ENCODE peak calls at places on chromosomes 6 and 20, in seven cellular contexts. T, J, C, V, N, O and F are unnamed samples.

GRCh38 chr6:71887006-71887743 is 825 bp downstream of the RIMS1 start:
- DNase-seq in C (no peak), O (no peak), J (no peak), V (no peak), T (no peak), N (no peak), F (no peak)

GRCh38 chr6:132446136-132446535 is 44.9 kb upstream of the MOXD1 start:
- DNase-seq in O (no peak), C (no peak), T (no peak), N (no peak), V (no peak), J (no peak), F (no peak)

GRCh38 chr6:36200998-36201596 is 4.6 kb downstream of the BRPF3 start:
- DNase-seq in O (no peak), C (no peak), T (no peak), V (no peak), N (no peak), J (no peak), F (no peak)

GRCh38 chr6:162153120-162153519 is 574.4 kb downstream of the PRKN start:
- DNase-seq in T (no peak), O (no peak), N (no peak), V (no peak), J (no peak), C (no peak), F (no peak)

GRCh38 chr20:38447931-38448675 is 13.0 kb upstream of the SNHG17 start:
- DNase-seq in C (no peak), T (no peak), N (no peak), J (no peak), O (no peak), V (no peak), F (no peak)

GRCh38 chr6:14709066-14709670 is 536.7 kb upstream of the JARID2 start:
- DNase-seq in O (no peak), C (no peak), V (no peak), J (peak), N (no peak), T (no peak), F (no peak)

GRCh38 chr6:17585766-17586502 is 14.2 kb upstream of the FAM8A1 start:
- DNase-seq in J (no peak), T (no peak), O (no peak), N (no peak), C (no peak), V (no peak), F (no peak)

GRCh38 chr20:33556237-33556636 is 66.3 kb downstream of the CBFA2T2 start:
- DNase-seq in V (no peak), N (no peak), O (no peak), J (no peak), C (no peak), T (no peak), F (no peak)

GRCh38 chr20:50265245-50265946 is 74.8 kb downstream of the CEBPB start:
- DNase-seq in J (no peak), V (no peak), T (no peak), N (no peak), O (no peak), C (no peak), F (no peak)

GRCh38 chr6:38396209-38396608 is 243.5 kb downstream of the BTBD9 start:
- DNase-seq in T (no peak), J (no peak), V (no peak), C (no peak), N (no peak), O (no peak), F (no peak)

GRCh38 chr6:1393641-1394283 is 4.4 kb downstream of the FOXF2 start:
- DNase-seq in C (no peak), N (no peak), J (no peak), V (no peak), O (no peak), T (no peak), F (no peak)

GRCh38 chr6:86937219-86938079 is at the start of gene HTR1E:
- DNase-seq in N (no peak), O (peak), J (peak), T (no peak), V (no peak), C (no peak), F (no peak)

GRCh38 chr6:151022492-151022891 is 157.0 kb downstream of the MTHFD1L start:
- DNase-seq in O (no peak), J (no peak), C (no peak), V (no peak), T (no peak), N (no peak), F (no peak)

GRCh38 chr6:30591008-30591407 is 19.8 kb downstream of the ABCF1 start:
- DNase-seq in O (peak), N (no peak), V (no peak), T (no peak), J (peak), C (peak), F (peak)

GRCh38 chr6:42229720-42230119 is 12.1 kb upstream of the MRPS10 start:
- DNase-seq in O (no peak), C (no peak), N (no peak), T (no peak), J (no peak), V (no peak), F (no peak)

GRCh38 chr20:1933465-1933870 is 38.3 kb downstream of the SIRPA start:
- DNase-seq in V (peak), O (peak), N (peak), C (no peak), T (peak), J (peak), F (no peak)

GRCh38 chr20:8131598-8132014 is 460 bp upstream of the PLCB1 start:
- DNase-seq in N (no peak), O (peak), J (peak), C (no peak), V (no peak), T (no peak), F (no peak)

GRCh38 chr6:77462359-77463307 is 658 bp downstream of the HTR1B start:
- DNase-seq in J (no peak), C (no peak), N (no peak), O (no peak), V (peak), T (no peak), F (no peak)

GRCh38 chr6:45419574-45420082 is 41.9 kb upstream of the SUPT3H start:
- DNase-seq in N (peak), J (no peak), C (no peak), V (peak), T (peak), O (no peak), F (no peak)

GRCh38 chr6:40456390-40457013 is 130.7 kb downstream of the LRFN2 start:
- DNase-seq in T (no peak), J (no peak), N (no peak), C (no peak), O (no peak), V (no peak), F (no peak)

GRCh38 chr6:43269273-43270007 is 26.2 kb downstream of the TTBK1 start:
- DNase-seq in T (peak), C (no peak), N (no peak), V (no peak), O (no peak), J (no peak), F (no peak)

GRCh38 chr20:59749293-59749680 is 144.9 kb downstream of the PHACTR3 start:
- DNase-seq in T (no peak), V (no peak), J (peak), C (no peak), N (peak), O (peak), F (no peak)

GRCh38 chr6:167676666-167677421 is 149.9 kb upstream of the AFDN start:
- DNase-seq in C (no peak), O (no peak), T (peak), V (peak), J (no peak), N (no peak), F (no peak)

GRCh38 chr20:63322923-63323253 is 29.9 kb downstream of the COL20A1 start:
- DNase-seq in N (no peak), O (no peak), J (no peak), V (no peak), C (no peak), T (no peak), F (no peak)

GRCh38 chr20:13984211-13984610 is 6.2 kb downstream of the SEL1L2 start:
- DNase-seq in N (no peak), C (no peak), O (no peak), T (no peak), V (no peak), J (no peak), F (no peak)

GRCh38 chr6:170178561-170179477 is 112.1 kb downstream of the DLL1 start:
- DNase-seq in T (no peak), N (peak), C (no peak), O (peak), V (no peak), J (peak), F (no peak)

GRCh38 chr6:119077643-119078448 is 618 bp downstream of the FAM184A start:
- DNase-seq in O (peak), V (peak), T (peak), J (no peak), N (peak), C (no peak), F (no peak)
- H3K4me3 ChIP-seq in O (peak), V (peak), T (peak), J (peak), N (peak), C (peak), F (peak)

DNA sequence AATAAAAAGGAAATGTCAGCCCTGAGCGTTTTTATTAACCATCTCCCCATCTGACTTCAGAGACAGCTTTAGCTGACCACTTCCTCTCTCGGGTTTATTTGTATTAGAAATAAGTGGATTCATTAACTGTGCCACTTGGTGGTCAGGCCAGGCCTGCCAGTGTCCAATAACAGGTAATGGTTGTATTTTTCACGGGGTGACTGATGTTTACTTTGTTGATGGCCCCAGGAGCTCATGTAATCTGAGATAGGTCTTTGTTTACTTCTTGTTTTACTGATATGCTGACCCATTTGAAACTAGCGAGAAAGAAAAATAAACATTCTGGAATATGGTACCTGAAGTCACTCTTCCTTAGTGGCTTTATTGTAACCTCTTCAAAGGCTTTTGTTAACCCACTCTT is 504.3 kb upstream of the SLC35B3 start:
- DNase-seq in C (no peak), N (no peak), V (no peak), J (no peak), T (no peak), O (no peak), F (no peak)
- H3K4me3 ChIP-seq in C (no peak), N (no peak), V (no peak), J (no peak), T (no peak), O (no peak), F (no peak)

DNA sequence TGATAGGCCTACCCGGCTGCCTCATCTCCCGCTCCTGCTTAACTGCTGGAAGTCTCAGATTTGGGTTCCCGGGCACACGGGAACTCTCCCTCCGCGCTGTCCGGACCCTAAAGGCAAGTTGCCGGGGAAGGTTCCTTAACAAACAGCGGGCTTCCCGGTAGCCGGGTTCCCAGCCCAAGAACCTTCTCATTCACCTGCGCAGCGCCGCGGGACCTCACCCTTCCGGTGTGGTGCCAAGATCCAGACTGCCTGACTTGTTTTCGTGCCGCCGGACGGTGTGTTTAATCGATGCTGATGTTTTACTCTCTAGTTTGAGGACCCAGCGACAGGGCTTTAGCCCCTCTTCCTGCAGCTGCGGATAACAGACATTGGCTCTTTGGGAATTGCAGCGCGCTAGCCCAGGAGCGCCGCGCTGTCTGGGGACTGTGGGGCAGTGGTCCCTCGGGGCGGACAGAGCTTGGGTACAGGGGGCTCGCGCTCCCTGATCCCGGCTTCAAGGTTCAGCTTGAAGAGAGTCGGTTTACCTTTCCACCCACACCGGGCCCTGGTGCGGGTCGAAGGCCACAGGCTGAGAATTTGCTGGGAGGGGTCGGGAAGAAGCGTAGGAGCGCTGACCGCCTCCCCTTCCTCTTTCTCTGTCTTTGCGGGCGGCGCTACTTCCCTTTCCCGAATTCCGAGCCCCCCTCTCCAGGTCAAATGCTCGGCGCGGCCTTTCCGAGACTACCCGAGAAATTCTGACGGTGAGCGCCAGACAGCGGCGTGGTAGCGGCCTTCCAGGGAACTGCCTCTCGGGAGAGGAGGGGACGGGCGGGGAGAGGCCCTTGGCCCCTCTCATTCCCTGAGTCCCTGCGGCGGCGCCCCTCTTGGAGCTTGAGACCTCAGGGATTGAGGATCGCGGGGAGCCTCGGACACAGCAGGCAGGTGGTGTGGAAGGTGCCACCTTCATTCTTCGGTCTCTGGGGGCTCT is 17.2 kb downstream of the ABT1 start:
- DNase-seq in C (no peak), O (no peak), V (no peak), J (no peak), T (no peak), N (no peak), F (no peak)
- H3K4me3 ChIP-seq in C (no peak), O (no peak), V (peak), J (no peak), T (peak), N (peak), F (peak)

GRCh38 chr6:8707956-8708772 is 272.8 kb upstream of the SLC35B3 start:
- DNase-seq in V (no peak), O (no peak), T (no peak), C (no peak), J (no peak), N (peak), F (peak)
- H3K4me3 ChIP-seq in V (no peak), O (no peak), T (peak), C (no peak), J (no peak), N (peak), F (no peak)

DNA sequence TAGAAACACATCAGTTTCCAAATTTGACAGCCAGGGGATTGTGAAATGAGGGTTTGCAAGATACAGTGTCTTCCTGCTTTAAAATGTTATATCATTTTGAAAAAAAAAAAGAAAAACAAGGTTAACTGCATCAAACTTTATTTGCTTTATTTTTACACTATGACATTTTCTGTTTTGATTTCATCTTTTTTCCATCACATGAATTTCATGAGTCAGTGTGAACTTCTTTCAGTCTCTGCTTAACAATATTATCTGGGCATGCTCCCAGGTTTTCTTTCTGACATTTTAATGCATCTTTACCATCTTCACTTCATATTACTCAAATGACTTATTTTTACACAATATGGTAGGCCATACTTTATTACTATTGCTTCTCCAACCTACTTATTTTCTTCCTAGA is 1.9 kb downstream of the NCOA7 start:
- DNase-seq in J (peak), C (no peak), V (no peak), O (peak), N (no peak), T (no peak), F (no peak)
- H3K4me3 ChIP-seq in J (no peak), C (no peak), V (no peak), O (peak), N (peak), T (no peak), F (no peak)

GRCh38 chr6:133468591-133468990 is 227.4 kb downstream of the EYA4 start:
- DNase-seq in J (no peak), O (no peak), C (no peak), N (no peak), T (no peak), V (no peak), F (no peak)

DNA sequence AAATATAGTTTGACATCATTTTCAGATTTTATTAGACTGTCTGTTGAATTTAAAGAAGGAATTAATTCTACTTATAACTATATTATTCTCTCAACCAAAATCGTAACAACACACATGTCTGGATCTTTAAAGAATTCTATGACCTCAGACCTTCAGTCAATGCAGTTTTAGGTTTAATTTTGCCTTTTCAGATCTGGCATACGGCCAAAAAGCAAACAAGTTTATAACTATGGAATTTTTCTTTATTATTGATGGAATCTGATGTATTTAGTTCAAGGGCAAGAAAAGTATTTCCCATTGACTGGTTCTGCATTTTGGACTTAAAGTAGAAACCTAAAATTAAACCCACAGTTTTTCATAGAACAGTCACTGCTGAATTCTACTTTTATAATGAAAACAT is 233.4 kb downstream of the EYA4 start:
- DNase-seq in J (no peak), V (no peak), N (no peak), O (no peak), T (no peak), C (no peak), F (no peak)
- H3K4me3 ChIP-seq in J (no peak), V (no peak), N (no peak), O (no peak), T (no peak), C (no peak), F (no peak)

GRCh38 chr6:142446576-142446975 is 144.8 kb downstream of the ADGRG6 start:
- DNase-seq in V (no peak), N (no peak), T (no peak), J (no peak), C (no peak), O (no peak), F (no peak)
- H3K4me3 ChIP-seq in V (no peak), N (no peak), T (no peak), J (no peak), C (no peak), O (no peak), F (no peak)

DNA sequence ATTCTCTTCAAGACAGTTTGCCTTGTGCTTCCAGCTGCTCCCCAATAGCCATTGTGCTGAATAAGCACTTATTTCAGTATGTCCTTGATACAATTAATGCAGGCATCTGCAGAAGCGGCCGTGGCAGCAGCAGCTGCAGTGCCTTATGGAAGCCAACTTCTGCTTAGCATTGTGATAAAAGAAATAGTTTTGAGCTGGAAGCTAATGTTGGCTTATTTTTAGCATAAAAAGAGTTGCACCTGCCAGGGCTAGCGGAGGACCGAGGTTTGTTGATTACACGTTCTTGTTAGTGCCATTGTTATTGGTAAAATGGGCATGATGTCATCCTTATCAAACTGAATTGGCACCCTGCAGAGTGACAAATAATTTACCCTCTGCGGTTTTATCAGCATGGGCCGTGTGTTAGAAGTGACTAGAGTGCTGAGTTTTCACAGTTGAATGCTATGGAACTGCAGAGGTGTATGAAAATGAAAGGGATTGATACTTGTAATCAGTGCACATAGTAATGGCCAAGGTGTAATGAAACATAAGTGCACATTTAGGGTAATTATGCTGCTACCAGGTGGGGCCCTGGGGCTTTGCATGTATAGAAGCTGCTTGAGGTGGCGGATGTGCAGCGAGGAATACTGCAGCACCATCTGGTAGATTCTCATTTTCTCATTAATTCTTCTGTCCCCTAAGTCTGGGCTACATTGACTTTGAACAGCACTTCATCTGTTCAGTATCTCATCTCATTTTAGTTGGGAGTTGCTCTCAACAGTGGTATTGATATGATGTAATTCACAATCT is 334.3 kb downstream of the CDKAL1 start:
- DNase-seq in T (no peak), J (no peak), O (no peak), C (no peak), V (no peak), N (no peak), F (no peak)
- H3K4me3 ChIP-seq in T (no peak), J (no peak), O (no peak), C (no peak), V (no peak), N (no peak), F (no peak)